ENCODE peak calls at places on chromosome 10, in seven cellular contexts. A is Kasumi-1; G is CD8-positive, alpha-beta T cell; D is nephron progenitor cell; I is activated T-helper 9 cell treated with anti-CD3 and anti-CD28 coated beads, Interleukin-2, amount 50 U/mL, for 16 hours; U is putamen; S is right atrium auricular region. Q is an unnamed sample.
A peak's percentile ranks its signal among the peaks of the same experiment; 100 is the strongest.

GRCh38 chr10:132459252-132460028 is 62.4 kb downstream of the PWWP2B start:
- DNase-seq in A (no peak), G (no peak), D (peak; percentile 2), I (no peak), U (no peak), S (no peak), Q (no peak)

GRCh38 chr10:29725133-29725720 is 90.5 kb upstream of the SVIL start:
- DNase-seq in A (peak; percentile 98), G (no peak), D (no peak), I (no peak), U (no peak), S (peak; percentile 68), Q (no peak)

GRCh38 chr10:14056545-14057332 is 274.0 kb downstream of the FRMD4A start:
- DNase-seq in A (no peak), G (no peak), D (no peak), I (no peak), U (no peak), S (no peak), Q (no peak)

GRCh38 chr10:1544209-1544673 is 193.1 kb downstream of the ADARB2 start:
- DNase-seq in A (no peak), G (no peak), D (no peak), I (no peak), U (no peak), S (no peak), Q (no peak)

GRCh38 chr10:70906031-70906804 is 17.9 kb upstream of the PCBD1 start:
- DNase-seq in A (no peak), G (no peak), D (no peak), I (no peak), U (no peak), S (no peak), Q (no peak)

GRCh38 chr10:95290801-95291633 is at the start of gene PDLIM1:
- DNase-seq in A (peak; percentile 26), G (peak; percentile 17), D (peak; percentile 77), I (no peak), U (no peak), S (peak; percentile 72), Q (peak; percentile 33)

GRCh38 chr10:96395931-96396877 is 37.4 kb upstream of the OPALIN start:
- DNase-seq in A (peak; percentile 81), G (peak; percentile 45), D (peak; percentile 73), I (peak; percentile 36), U (peak; percentile 75), S (peak; percentile 78), Q (no peak)

GRCh38 chr10:97003804-97004201 is 171.7 kb downstream of the LCOR start:
- DNase-seq in A (no peak), G (no peak), D (no peak), I (no peak), U (no peak), S (no peak), Q (no peak)

GRCh38 chr10:126097558-126098215 is 201.3 kb downstream of the FANK1 start:
- DNase-seq in A (peak; percentile 67), G (no peak), D (no peak), I (no peak), U (no peak), S (peak; percentile 46), Q (no peak)

GRCh38 chr10:48541144-48541795 is 63.6 kb downstream of the ARHGAP22 start:
- DNase-seq in A (no peak), G (no peak), D (no peak), I (no peak), U (no peak), S (no peak), Q (no peak)

GRCh38 chr10:75736889-75737610 is 305.6 kb downstream of the LRMDA start:
- DNase-seq in A (no peak), G (no peak), D (no peak), I (no peak), U (no peak), S (no peak), Q (no peak)

GRCh38 chr10:124842721-124843120 is 41.1 kb downstream of the ABRAXAS2 start:
- DNase-seq in A (no peak), G (no peak), D (no peak), I (no peak), U (no peak), S (no peak), Q (no peak)